ENCODE peak calls at places on chromosomes 6 and 20, in nine cellular contexts. S is A172; O is SK-MEL-5; B is LoVo; Y is GM13977; N is stimulated activated CD4-positive, alpha-beta T cell treated with anti-CD3 and anti-CD28 coated beads, Interleukin-15, amount 100 ng/mL, for 24 hours; W is kidney tubule cell; P is NCI-H1417 treated with DMSO at 0.1 percent for 48 hours; A is stomach. E is an unnamed sample.

GRCh38 chr6:155880905-155881304 is 425.3 kb upstream of the NOX3 start:
- DNase-seq in S (peak; percentile 27), O (no peak), B (no peak), Y (no peak), N (no peak), W (peak; percentile 58), P (no peak), A (no peak), E (no peak)

GRCh38 chr20:33433465-33433864 is 10.1 kb downstream of the SNTA1 start:
- DNase-seq in S (peak; percentile 52), O (no peak), B (no peak), Y (no peak), N (no peak), W (peak; percentile 69), P (no peak), A (peak; percentile 59), E (peak; percentile 59)

GRCh38 chr20:36550797-36551299 is 9.5 kb downstream of the MYL9 start:
- DNase-seq in S (no peak), O (no peak), B (no peak), Y (no peak), N (no peak), W (no peak), P (no peak), A (no peak), E (no peak)

GRCh38 chr6:82840571-82840970 is 225.1 kb downstream of the UBE3D start:
- DNase-seq in S (peak; percentile 7), O (no peak), B (no peak), Y (no peak), N (no peak), W (peak; percentile 92), P (no peak), A (no peak), E (no peak)

GRCh38 chr6:97669191-97669651 is 386.2 kb upstream of the MMS22L start:
- DNase-seq in S (peak; percentile 1), O (no peak), B (no peak), Y (peak; percentile 52), N (peak; percentile 27), W (peak; percentile 26), P (no peak), A (no peak), E (peak; percentile 18)

GRCh38 chr6:154923199-154923869 is 71.8 kb upstream of the TIAM2 start:
- DNase-seq in S (no peak), O (no peak), B (no peak), Y (no peak), N (no peak), W (no peak), P (no peak), A (no peak), E (no peak)

GRCh38 chr6:22980446-22980845 is 411.1 kb downstream of the HDGFL1 start:
- DNase-seq in S (peak; percentile 48), O (no peak), B (no peak), Y (no peak), N (no peak), W (peak; percentile 50), P (no peak), A (no peak), E (no peak)

GRCh38 chr6:12404651-12405050 is 114.5 kb downstream of the EDN1 start:
- DNase-seq in S (no peak), O (no peak), B (no peak), Y (no peak), N (no peak), W (no peak), P (no peak), A (no peak), E (no peak)

GRCh38 chr6:46453756-46454316 is 37.4 kb downstream of the RCAN2 start:
- DNase-seq in S (no peak), O (no peak), B (no peak), Y (no peak), N (no peak), W (no peak), P (no peak), A (no peak), E (no peak)

GRCh38 chr6:168013250-168013915 is 15.9 kb downstream of the KIF25 start:
- DNase-seq in S (no peak), O (no peak), B (no peak), Y (no peak), N (no peak), W (no peak), P (no peak), A (no peak), E (no peak)

GRCh38 chr20:63080411-63080810 is 73.6 kb upstream of the BHLHE23 start:
- DNase-seq in S (no peak), O (no peak), B (no peak), Y (no peak), N (no peak), W (no peak), P (no peak), A (no peak), E (no peak)

GRCh38 chr20:54194724-54195438 is 13.0 kb upstream of the PFDN4 start:
- DNase-seq in S (no peak), O (no peak), B (peak; percentile 24), Y (no peak), N (no peak), W (peak; percentile 92), P (no peak), A (no peak), E (no peak)

GRCh38 chr6:3850451-3851203 is 1.5 kb downstream of the FAM50B start:
- DNase-seq in S (no peak), O (no peak), B (no peak), Y (peak; percentile 61), N (peak; percentile 67), W (no peak), P (no peak), A (no peak), E (no peak)

GRCh38 chr6:17881085-17881883 is 106.2 kb downstream of the KIF13A start:
- DNase-seq in S (no peak), O (no peak), B (no peak), Y (no peak), N (no peak), W (no peak), P (no peak), A (peak; percentile 30), E (peak; percentile 24)

GRCh38 chr6:139597781-139598368 is 223.4 kb upstream of the CITED2 start:
- DNase-seq in S (peak; percentile 63), O (no peak), B (peak; percentile 81), Y (no peak), N (no peak), W (peak; percentile 65), P (no peak), A (peak; percentile 80), E (peak; percentile 51)

GRCh38 chr6:151141685-151142084 is 98.1 kb upstream of the AKAP12 start:
- DNase-seq in S (peak; percentile 76), O (no peak), B (no peak), Y (no peak), N (no peak), W (no peak), P (no peak), A (no peak), E (peak; percentile 30)

GRCh38 chr20:45515147-45515913 is at the start of gene SPINT3:
- DNase-seq in S (no peak), O (no peak), B (no peak), Y (no peak), N (no peak), W (no peak), P (no peak), A (peak; percentile 29), E (no peak)

GRCh38 chr20:50759678-50760077 is 28.3 kb downstream of the PARD6B start:
- DNase-seq in S (no peak), O (no peak), B (no peak), Y (no peak), N (no peak), W (no peak), P (no peak), A (no peak), E (no peak)